ENCODE peak calls at places on chromosomes 16 and 17, in eight cellular contexts. H is lower leg skin, J is AG09309, V is endothelial cell, L is pancreas, D is cardiac muscle cell, E is omental fat pad, B is heart right ventricle. F is an unnamed sample.

GRCh38 chr17:13474073-13474800 is 127.5 kb downstream of the HS3ST3A1 start:
- DNase-seq in D (no peak), V (no peak), L (no peak), E (no peak), J (no peak), H (no peak), B (no peak), F (no peak)

GRCh38 chr16:12337776-12338655 is 361.5 kb downstream of the SNX29 start:
- DNase-seq in D (no peak), E (no peak), B (no peak), V (no peak), J (no peak), H (no peak), L (no peak), F (peak; percentile 48)

GRCh38 chr16:72124761-72125634 is 31.4 kb downstream of the DHX38 start:
- DNase-seq in B (peak; percentile 74), E (no peak), D (peak; percentile 75), L (peak; percentile 57), J (peak; percentile 34), V (peak; percentile 76), H (peak; percentile 93), F (peak; percentile 59)

GRCh38 chr16:14309001-14309886 is 238.1 kb downstream of the MRTFB start:
- DNase-seq in L (peak; percentile 95), V (no peak), H (no peak), E (no peak), B (no peak), D (no peak), J (no peak), F (no peak)

GRCh38 chr16:9297437-9298113 is 206.1 kb downstream of the HAPSTR1 start:
- DNase-seq in D (peak; percentile 59), B (peak; percentile 9), H (no peak), V (peak; percentile 62), L (no peak), J (no peak), E (no peak), F (no peak)

GRCh38 chr16:55470533-55471371 is 8.2 kb upstream of the MMP2 start:
- DNase-seq in H (peak; percentile 89), D (no peak), B (no peak), L (peak; percentile 23), V (no peak), E (no peak), J (peak; percentile 57), F (peak; percentile 61)

GRCh38 chr16:53378138-53378537 is 56.1 kb upstream of the RBL2 start:
- DNase-seq in E (no peak), H (no peak), J (no peak), V (no peak), B (no peak), L (no peak), D (no peak), F (no peak)

GRCh38 chr16:71933017-71933416 is 37.7 kb downstream of the IST1 start:
- DNase-seq in E (no peak), V (no peak), B (no peak), D (no peak), H (peak; percentile 15), L (no peak), J (no peak), F (no peak)

GRCh38 chr17:82457071-82457789 is 1.3 kb upstream of the NARF start:
- DNase-seq in L (peak; percentile 40), B (no peak), V (no peak), J (no peak), E (no peak), H (no peak), D (no peak), F (no peak)

GRCh38 chr17:77608431-77608830 is 350.1 kb upstream of the TNRC6C start:
- DNase-seq in E (no peak), J (no peak), B (no peak), V (no peak), H (no peak), L (no peak), D (no peak), F (no peak)

GRCh38 chr16:86618431-86619262 is 40.3 kb downstream of the FOXL1 start:
- DNase-seq in V (no peak), H (peak; percentile 67), B (no peak), D (no peak), E (no peak), J (no peak), L (no peak), F (no peak)

GRCh38 chr17:13393841-13394710 is 207.7 kb downstream of the HS3ST3A1 start:
- DNase-seq in V (no peak), D (peak; percentile 87), H (no peak), B (no peak), J (peak; percentile 90), L (no peak), E (no peak), F (no peak)

GRCh38 chr17:2749784-2750181 is 331 bp upstream of the CCDC92B start:
- DNase-seq in D (peak; percentile 92), V (peak; percentile 91), J (no peak), B (peak; percentile 57), E (no peak), H (peak; percentile 90), L (peak; percentile 67), F (peak; percentile 19)

GRCh38 chr16:84546669-84547538 is 42.4 kb upstream of the MEAK7 start:
- DNase-seq in E (no peak), D (peak; percentile 27), B (no peak), L (no peak), V (no peak), J (no peak), H (no peak), F (no peak)

GRCh38 chr16:69267633-69268032 is 43.5 kb upstream of the VPS4A start:
- DNase-seq in B (no peak), J (no peak), E (no peak), D (no peak), H (no peak), V (no peak), L (no peak), F (no peak)

GRCh38 chr17:81514735-81515529 is 2.3 kb upstream of the ACTG1 start:
- DNase-seq in L (peak; percentile 79), E (no peak), H (peak; percentile 96), D (peak; percentile 94), J (no peak), V (peak; percentile 54), B (peak; percentile 84), F (peak; percentile 49)

GRCh38 chr17:17750881-17751280 is 69.6 kb downstream of the RAI1 start:
- DNase-seq in V (no peak), B (no peak), H (no peak), L (no peak), E (no peak), D (no peak), J (no peak), F (no peak)

GRCh38 chr17:8477653-8478441 is 42.2 kb downstream of the NDEL1 start:
- DNase-seq in J (no peak), L (no peak), D (no peak), B (no peak), V (no peak), H (peak; percentile 80), E (no peak), F (no peak)

GRCh38 chr16:15894571-15895358 is 6.4 kb upstream of the CEP20 start:
- DNase-seq in B (no peak), E (no peak), L (no peak), D (no peak), V (no peak), H (peak; percentile 65), J (no peak), F (no peak)

GRCh38 chr16:11348737-11349598 is 3.7 kb downstream of the RMI2 start:
- DNase-seq in D (no peak), B (no peak), H (no peak), J (no peak), V (no peak), E (no peak), L (no peak), F (no peak)

GRCh38 chr17:36936455-36936934 is 780 bp upstream of the LHX1 start:
- DNase-seq in E (no peak), H (peak; percentile 67), B (no peak), J (no peak), V (no peak), D (peak; percentile 81), L (no peak), F (no peak)

GRCh38 chr17:47937915-47938314 is 3.5 kb upstream of the PNPO start:
- DNase-seq in J (no peak), H (no peak), V (no peak), L (no peak), E (no peak), B (no peak), D (no peak), F (no peak)

GRCh38 chr16:66262253-66263167 is 104.0 kb upstream of the CDH5 start:
- DNase-seq in V (no peak), L (no peak), E (no peak), J (no peak), D (no peak), B (no peak), H (peak; percentile 93), F (no peak)
- TF ChIP-seq CTCF in V (no peak), L (no peak), E (no peak), J (no peak), D (no peak), B (no peak), H (no peak), F (no peak)

DNA sequence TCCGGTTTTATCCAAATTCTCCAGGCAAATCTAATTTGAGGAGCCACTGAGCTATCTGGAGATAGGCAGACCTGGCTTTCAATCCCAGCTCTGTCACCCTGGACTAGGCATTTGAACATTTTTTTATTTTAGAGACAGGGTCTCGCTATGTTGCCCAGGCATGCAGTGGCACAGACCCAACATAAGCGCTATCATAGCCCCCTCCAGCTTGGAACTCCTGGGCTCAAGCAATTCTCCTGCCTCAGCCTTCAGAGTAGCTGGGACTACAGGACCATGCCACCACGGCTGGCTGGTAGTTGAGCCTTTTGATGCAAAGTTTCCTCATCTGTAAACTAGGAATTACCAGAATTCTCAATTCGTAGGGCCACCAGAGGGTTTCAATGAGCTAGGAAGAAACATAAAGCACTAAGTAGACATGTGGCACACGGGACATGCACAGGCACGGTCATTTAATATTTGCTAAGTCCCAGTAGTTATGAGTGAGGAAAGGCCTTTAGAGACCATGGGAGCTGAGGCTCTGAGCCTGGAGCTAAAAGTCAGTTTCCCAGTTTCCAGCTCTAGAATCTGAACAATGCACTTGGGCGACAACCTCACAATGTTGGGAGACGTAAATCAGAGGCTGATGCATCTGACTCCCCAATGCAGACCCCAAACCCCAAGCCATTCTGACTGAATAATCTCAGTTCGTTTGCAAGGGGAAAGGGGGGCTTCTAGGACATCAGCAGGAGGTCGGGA is 1.1 kb downstream of the ELOB start:
- DNase-seq in B (no peak), D (no peak), J (no peak), E (no peak), V (no peak), L (no peak), H (no peak), F (no peak)
- TF ChIP-seq CTCF in B (no peak), D (no peak), J (no peak), E (no peak), V (no peak), L (no peak), H (no peak), F (no peak)

DNA sequence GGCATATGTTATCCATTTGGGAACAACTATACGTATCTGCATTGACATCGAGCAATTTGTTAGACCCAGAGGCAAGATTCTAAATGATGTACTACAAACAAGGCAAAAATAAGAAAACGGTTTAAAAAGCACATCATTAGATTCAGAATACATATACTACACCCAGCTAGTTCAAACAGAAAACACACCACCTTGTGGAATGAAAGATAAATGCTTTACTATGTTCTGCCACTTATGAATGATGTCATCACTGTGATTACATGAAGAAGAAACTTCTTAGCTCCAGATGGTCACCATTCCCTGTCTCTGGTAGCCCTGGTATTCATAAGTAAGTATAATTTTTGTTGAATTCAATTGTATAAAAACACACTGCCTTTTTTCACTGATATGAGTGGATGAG is 7.8 kb downstream of the NACA2 start:
- DNase-seq in J (peak; percentile 47), D (peak; percentile 43), B (no peak), H (no peak), V (no peak), L (no peak), E (no peak), F (peak; percentile 40)
- TF ChIP-seq CTCF in J (peak; percentile 46), D (peak; percentile 35), B (no peak), H (no peak), V (peak; percentile 50), L (no peak), E (no peak), F (peak; percentile 31)

GRCh38 chr17:32769846-32770245 is 107.1 kb downstream of the MYO1D start:
- DNase-seq in D (peak; percentile 11), J (no peak), H (no peak), E (no peak), V (no peak), B (no peak), L (no peak), F (no peak)
- TF ChIP-seq CTCF in D (no peak), J (no peak), H (no peak), E (no peak), V (no peak), B (no peak), L (no peak), F (no peak)